ENCODE peak calls at places on chromosome 1, in five cellular contexts. V, H, M, L and R are unnamed samples.

GRCh38 chr1:230542054-230542453 is 100.2 kb upstream of the COG2 start:
- DNase-seq in M (no peak), L (no peak), H (no peak), V (no peak), R (no peak)

GRCh38 chr1:230215049-230215448 is 148.0 kb downstream of the GALNT2 start:
- DNase-seq in V (peak), M (peak), L (no peak), H (no peak), R (no peak)

GRCh38 chr1:3922201-3922725 is 22.2 kb upstream of the C1orf174 start:
- DNase-seq in L (no peak), H (no peak), M (no peak), V (no peak), R (no peak)

GRCh38 chr1:25754421-25755195 is 45.4 kb upstream of the SELENON start:
- DNase-seq in M (no peak), L (no peak), V (no peak), H (no peak), R (peak)

GRCh38 chr1:211339631-211340041 is 13.0 kb downstream of the TRAF5 start:
- DNase-seq in V (no peak), H (no peak), L (no peak), M (no peak), R (no peak)

GRCh38 chr1:38858833-38859560 is 575 bp downstream of the RRAGC start:
- DNase-seq in M (peak), L (no peak), H (peak), V (peak), R (peak)

GRCh38 chr1:204357551-204357950 is 2.2 kb downstream of the PLEKHA6 start:
- DNase-seq in L (no peak), M (peak), H (no peak), V (no peak), R (no peak)

GRCh38 chr1:185795181-185795580 is 61.0 kb downstream of the HMCN1 start:
- DNase-seq in H (no peak), M (peak), V (peak), L (peak), R (no peak)